ENCODE peak calls at places on chromosome 14, in nine cellular contexts. L is prostate gland; O is astrocyte of the cerebellum; A is BJ; M is stimulated activated CD4-positive, alpha-beta T cell treated with anti-CD3 and anti-CD28 coated beads, Interleukin-15, amount 100 ng/mL, for 24 hours; N is GM06990; T is HCT116; Y is Kasumi-1; Z is activated CD4-positive, alpha-beta T cell treated with anti-CD3 and anti-CD28 coated beads for 1 hour. P is an unnamed sample.

GRCh38 chr14:53807580-53807979 is 149.0 kb downstream of the BMP4 start:
- DNase-seq in L (no peak), O (no peak), A (no peak), M (no peak), N (no peak), T (no peak), Y (no peak), Z (no peak), P (no peak)

GRCh38 chr14:22417914-22418313 is 171.1 kb downstream of the DAD1 start:
- DNase-seq in L (no peak), O (no peak), A (no peak), M (no peak), N (no peak), T (no peak), Y (no peak), Z (no peak), P (no peak)

GRCh38 chr14:70448633-70449032 is 3.3 kb upstream of the ADAM21 start:
- DNase-seq in L (no peak), O (no peak), A (no peak), M (no peak), N (no peak), T (no peak), Y (no peak), Z (no peak), P (no peak)

GRCh38 chr14:77315115-77315944 is 5.4 kb downstream of the POMT2 start:
- DNase-seq in L (no peak), O (no peak), A (no peak), M (no peak), N (no peak), T (no peak), Y (no peak), Z (no peak), P (no peak)

GRCh38 chr14:93926209-93926872 is 803 bp upstream of the FAM181A start:
- DNase-seq in L (no peak), O (no peak), A (no peak), M (no peak), N (no peak), T (no peak), Y (no peak), Z (no peak), P (no peak)

GRCh38 chr14:80136358-80136757 is 74.9 kb downstream of the DIO2 start:
- DNase-seq in L (no peak), O (no peak), A (no peak), M (no peak), N (no peak), T (no peak), Y (no peak), Z (no peak), P (no peak)

GRCh38 chr14:21191809-21192446 is 36.1 kb upstream of the OR5AU1 start:
- DNase-seq in L (peak; percentile 39), O (no peak), A (peak; percentile 4), M (peak; percentile 83), N (peak; percentile 72), T (peak; percentile 35), Y (peak; percentile 72), Z (peak; percentile 40), P (no peak)

GRCh38 chr14:99517643-99518381 is 36.6 kb downstream of the CCNK start:
- DNase-seq in L (no peak), O (no peak), A (no peak), M (no peak), N (no peak), T (no peak), Y (no peak), Z (no peak), P (no peak)

GRCh38 chr14:21023817-21024667 is 819 bp downstream of the NDRG2 start:
- DNase-seq in L (no peak), O (no peak), A (no peak), M (peak; percentile 20), N (no peak), T (no peak), Y (no peak), Z (no peak), P (no peak)

GRCh38 chr14:86510503-86510902 is 980.6 kb downstream of the FLRT2 start:
- DNase-seq in L (no peak), O (peak; percentile 50), A (no peak), M (no peak), N (no peak), T (no peak), Y (no peak), Z (no peak), P (no peak)

GRCh38 chr14:24741871-24742270 is 107.9 kb upstream of the GZMB start:
- DNase-seq in L (no peak), O (peak; percentile 68), A (no peak), M (no peak), N (no peak), T (no peak), Y (peak; percentile 10), Z (no peak), P (no peak)

GRCh38 chr14:55927059-55927458 is 191.2 kb upstream of the PELI2 start:
- DNase-seq in L (no peak), O (no peak), A (no peak), M (no peak), N (no peak), T (no peak), Y (no peak), Z (no peak), P (no peak)

GRCh38 chr14:65465584-65465983 is 53.1 kb downstream of the FUT8 start:
- DNase-seq in L (no peak), O (no peak), A (no peak), M (no peak), N (no peak), T (no peak), Y (no peak), Z (no peak), P (no peak)

GRCh38 chr14:45486599-45486998 is 233.6 kb upstream of the MIS18BP1 start:
- DNase-seq in L (no peak), O (no peak), A (no peak), M (no peak), N (no peak), T (no peak), Y (no peak), Z (no peak), P (no peak)

GRCh38 chr14:105857223-105857815 is 330.9 kb downstream of the TMEM121 start:
- DNase-seq in L (no peak), O (no peak), A (no peak), M (no peak), N (no peak), T (no peak), Y (no peak), Z (peak; percentile 7), P (no peak)

GRCh38 chr14:91897121-91897701 is 29.9 kb upstream of the TC2N start:
- DNase-seq in L (peak; percentile 36), O (peak; percentile 43), A (peak; percentile 42), M (no peak), N (no peak), T (no peak), Y (no peak), Z (no peak), P (no peak)

GRCh38 chr14:51283402-51283825 is 43.4 kb downstream of the TMX1 start:
- DNase-seq in L (peak; percentile 33), O (peak; percentile 89), A (peak; percentile 77), M (no peak), N (no peak), T (peak; percentile 36), Y (peak; percentile 76), Z (no peak), P (peak; percentile 66)

GRCh38 chr14:53355581-53356112 is 202.5 kb upstream of the DDHD1 start:
- DNase-seq in L (no peak), O (peak; percentile 99), A (peak; percentile 29), M (no peak), N (no peak), T (peak; percentile 39), Y (peak; percentile 30), Z (no peak), P (no peak)

GRCh38 chr14:54815531-54815930 is 87.1 kb downstream of the GCH1 start:
- DNase-seq in L (no peak), O (no peak), A (no peak), M (no peak), N (no peak), T (no peak), Y (no peak), Z (no peak), P (no peak)

GRCh38 chr14:73502017-73502619 is 11.4 kb downstream of the RIOX1 start:
- DNase-seq in L (no peak), O (no peak), A (no peak), M (no peak), N (no peak), T (no peak), Y (no peak), Z (no peak), P (no peak)

GRCh38 chr14:78950654-78951053 is 780.5 kb downstream of the NRXN3 start:
- DNase-seq in L (no peak), O (no peak), A (no peak), M (no peak), N (no peak), T (no peak), Y (no peak), Z (no peak), P (no peak)

GRCh38 chr14:28756896-28757570 is 9.6 kb upstream of the FOXG1 start:
- DNase-seq in L (no peak), O (peak; percentile 52), A (no peak), M (no peak), N (no peak), T (no peak), Y (peak; percentile 60), Z (no peak), P (no peak)

GRCh38 chr14:38250316-38250715 is 5.6 kb downstream of the CLEC14A start:
- DNase-seq in L (no peak), O (no peak), A (no peak), M (no peak), N (no peak), T (no peak), Y (no peak), Z (no peak), P (no peak)

GRCh38 chr14:77158175-77158908 is 16.8 kb upstream of the ZDHHC22 start:
- DNase-seq in L (no peak), O (no peak), A (peak; percentile 20), M (no peak), N (no peak), T (no peak), Y (no peak), Z (no peak), P (no peak)

GRCh38 chr14:31428011-31428410 is 7.7 kb upstream of the HEATR5A start:
- DNase-seq in L (no peak), O (no peak), A (no peak), M (no peak), N (no peak), T (no peak), Y (no peak), Z (no peak), P (no peak)